ENCODE peak calls at places on chromosomes 16 and 17, in seven cellular contexts. U is GM23248, Y is pancreas, T is tibial artery, K is left ventricle myocardium inferior, R is AG04450, W is HL-60. H is an unnamed sample.

GRCh38 chr17:71432378-71433315 is 688.2 kb upstream of the SOX9 start:
- DNase-seq in R (no peak), U (peak), K (no peak), T (no peak), Y (no peak), W (no peak), H (no peak)

GRCh38 chr17:78736526-78737079 is 45.5 kb downstream of the CYTH1 start:
- DNase-seq in K (peak), Y (peak), R (no peak), U (no peak), W (peak), T (peak), H (peak)

GRCh38 chr16:19664166-19664565 is 53.9 kb downstream of the KNOP1 start:
- DNase-seq in K (no peak), R (no peak), T (no peak), Y (no peak), U (no peak), W (no peak), H (no peak)

GRCh38 chr16:67544844-67545664 is 16.4 kb downstream of the RIPOR1 start:
- DNase-seq in R (no peak), W (no peak), K (no peak), U (no peak), T (no peak), Y (no peak), H (no peak)

GRCh38 chr17:71727292-71727691 is 393.5 kb upstream of the SOX9 start:
- DNase-seq in T (no peak), Y (no peak), W (no peak), R (no peak), K (no peak), U (no peak), H (no peak)

GRCh38 chr17:19401321-19402010 is 9.6 kb upstream of the RNF112 start:
- DNase-seq in R (no peak), K (no peak), T (no peak), Y (no peak), W (no peak), U (no peak), H (peak)

GRCh38 chr17:66506641-66507040 is 204.2 kb downstream of the PRKCA start:
- DNase-seq in R (no peak), T (no peak), K (no peak), W (no peak), Y (no peak), U (no peak), H (no peak)

GRCh38 chr17:6793748-6794493 is 17.9 kb downstream of the FBXO39 start:
- DNase-seq in Y (no peak), R (no peak), U (no peak), W (no peak), T (no peak), K (no peak), H (no peak)

GRCh38 chr16:22813223-22813945 is 578 bp upstream of the HS3ST2 start:
- DNase-seq in U (peak), R (no peak), K (peak), Y (peak), W (peak), T (peak), H (peak)

GRCh38 chr17:21042434-21043295 is at the start of gene USP22:
- DNase-seq in U (peak), R (no peak), Y (no peak), W (no peak), K (no peak), T (no peak), H (no peak)

GRCh38 chr16:67194257-67194656 is 2.3 kb downstream of the E2F4 start:
- DNase-seq in W (no peak), T (no peak), Y (no peak), K (no peak), R (no peak), U (no peak), H (no peak)

GRCh38 chr17:59154721-59155438 is at the start of gene SKA2:
- DNase-seq in Y (peak), K (peak), U (peak), T (peak), W (peak), R (no peak), H (peak)

GRCh38 chr17:55731586-55732250 is 9.1 kb upstream of the TMEM100 start:
- DNase-seq in W (no peak), K (peak), Y (no peak), R (no peak), U (peak), T (peak), H (no peak)

GRCh38 chr17:29618272-29619065 is 4.2 kb downstream of the CORO6 start:
- DNase-seq in U (no peak), K (no peak), T (peak), Y (no peak), R (no peak), W (no peak), H (peak)

GRCh38 chr17:34303606-34304005 is 15.6 kb upstream of the CCL8 start:
- DNase-seq in W (no peak), R (no peak), T (no peak), U (no peak), Y (no peak), K (no peak), H (no peak)

DNA sequence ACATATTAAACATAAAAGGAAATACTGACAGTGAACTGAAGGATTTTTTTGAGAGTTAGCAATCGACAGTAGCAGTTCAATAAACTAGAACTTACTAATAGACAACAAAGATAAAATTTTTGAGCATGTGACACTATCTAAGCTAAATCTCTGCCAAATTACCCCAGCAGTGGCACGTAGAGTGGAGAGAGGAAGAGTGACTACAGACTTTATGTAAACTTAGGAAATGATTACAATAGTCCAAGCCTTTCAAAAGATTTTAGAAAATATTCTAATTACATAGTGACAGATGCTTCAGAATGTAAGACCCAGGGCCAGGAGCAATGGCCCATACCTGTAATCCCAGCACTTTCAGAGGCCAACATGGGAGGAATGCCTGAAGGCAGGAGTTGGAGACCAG is 52.4 kb downstream of the CFDP1 start:
- DNase-seq in K (no peak), W (no peak), T (no peak), R (no peak), Y (no peak), U (peak), H (no peak)
- H3K4me3 ChIP-seq in K (no peak), W (no peak), T (no peak), R (no peak), Y (no peak), U (no peak), H (no peak)

GRCh38 chr17:50060951-50061712 is 5.2 kb downstream of the ITGA3 start:
- DNase-seq in R (no peak), U (peak), T (peak), K (peak), Y (no peak), W (no peak), H (no peak)

GRCh38 chr17:50057521-50057991 is 1.6 kb downstream of the ITGA3 start:
- DNase-seq in W (no peak), U (no peak), Y (no peak), T (no peak), R (no peak), K (no peak), H (no peak)

GRCh38 chr17:50058296-50058945 is 2.5 kb downstream of the ITGA3 start:
- DNase-seq in T (no peak), R (no peak), Y (no peak), W (no peak), U (no peak), K (no peak), H (no peak)

GRCh38 chr17:50059256-50059655 is 3.3 kb downstream of the ITGA3 start:
- DNase-seq in U (no peak), R (no peak), K (no peak), Y (peak), W (no peak), T (no peak), H (no peak)

GRCh38 chr17:50059759-50060273 is 3.9 kb downstream of the ITGA3 start:
- DNase-seq in U (peak), W (no peak), K (no peak), Y (no peak), R (no peak), T (peak), H (no peak)
- H3K4me3 ChIP-seq in U (peak), W (no peak), K (peak), Y (no peak), R (peak), T (peak), H (peak)

DNA sequence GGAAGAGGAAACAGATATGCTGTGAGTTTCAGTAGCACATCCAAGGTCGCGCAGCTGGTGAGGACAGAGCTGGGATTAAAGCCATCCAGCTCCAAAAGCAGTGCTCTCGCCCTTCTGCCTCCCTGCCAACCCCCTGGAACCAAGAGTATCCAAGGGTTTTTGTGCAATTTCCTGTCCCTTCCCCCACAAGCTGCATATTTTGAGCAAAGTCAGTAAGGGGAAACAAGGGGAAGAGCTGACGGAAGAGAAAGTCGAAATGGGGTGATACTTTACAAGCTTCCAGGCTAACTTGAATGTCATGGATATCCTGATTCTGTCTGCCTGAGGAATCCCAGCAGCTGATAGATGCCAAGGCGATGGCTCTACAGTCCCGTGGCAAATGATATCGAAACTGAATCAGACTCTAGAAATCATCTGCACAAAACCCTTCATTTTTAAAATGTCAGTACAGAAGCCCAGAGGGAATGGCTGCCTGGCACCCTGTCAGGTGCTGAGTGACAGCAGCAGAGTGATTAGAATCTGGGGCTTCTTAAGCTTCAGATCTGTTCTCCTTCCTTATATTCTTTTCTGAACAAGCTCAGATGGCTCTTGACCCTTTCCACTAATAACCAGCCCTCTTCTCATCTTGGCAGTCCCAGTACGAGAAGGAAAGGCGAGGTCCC is 42.9 kb upstream of the TEKT3 start:
- DNase-seq in Y (no peak), K (peak), W (no peak), R (no peak), T (peak), U (peak), H (no peak)
- H3K4me3 ChIP-seq in Y (no peak), K (peak), W (no peak), R (peak), T (peak), U (peak), H (no peak)

DNA sequence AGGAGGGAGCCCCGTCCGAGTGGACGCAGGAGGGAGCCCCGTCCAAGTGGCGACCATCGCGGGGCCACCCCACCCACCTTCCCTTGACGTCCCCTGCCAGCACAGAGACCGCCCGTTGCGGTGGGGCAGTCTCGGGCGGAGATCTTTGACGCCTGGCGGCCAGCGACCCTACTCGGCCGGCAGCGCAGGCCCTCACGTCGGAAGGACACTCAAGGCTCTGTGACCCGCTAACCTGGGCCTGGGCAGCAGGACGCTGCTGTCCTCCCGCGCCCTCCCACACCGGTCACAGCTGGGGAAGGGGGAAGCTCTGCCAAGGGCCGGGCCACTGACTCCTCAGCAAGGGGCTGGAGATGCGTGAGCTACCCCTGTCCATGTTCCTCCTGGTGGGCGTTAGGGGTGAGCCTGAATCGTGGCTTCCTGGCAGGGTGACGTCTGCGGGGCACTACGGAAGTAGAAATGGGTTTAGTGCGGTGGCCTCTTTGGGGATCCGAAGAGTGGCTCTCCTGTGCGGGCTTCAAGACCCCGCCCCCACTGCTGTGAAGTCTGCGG is 6.0 kb downstream of the CBX8 start:
- DNase-seq in K (no peak), R (no peak), Y (no peak), U (no peak), W (no peak), T (no peak), H (no peak)
- H3K4me3 ChIP-seq in K (no peak), R (no peak), Y (no peak), U (no peak), W (no peak), T (no peak), H (no peak)

GRCh38 chr17:1186923-1187771 is 7.4 kb upstream of the ABR start:
- DNase-seq in T (peak), Y (peak), U (peak), R (peak), W (no peak), K (peak), H (peak)
- H3K4me3 ChIP-seq in T (peak), Y (no peak), U (peak), R (peak), W (no peak), K (peak), H (peak)

GRCh38 chr17:43927101-43927935 is 15.0 kb downstream of the PPY start:
- DNase-seq in W (no peak), T (no peak), R (no peak), K (peak), U (peak), Y (no peak), H (no peak)
- H3K4me3 ChIP-seq in W (no peak), T (peak), R (no peak), K (peak), U (peak), Y (peak), H (no peak)

GRCh38 chr17:81451823-81452222 is 56.6 kb downstream of the BAHCC1 start:
- DNase-seq in Y (no peak), W (no peak), T (no peak), R (no peak), U (no peak), K (no peak), H (no peak)
- H3K4me3 ChIP-seq in Y (no peak), W (no peak), T (no peak), R (no peak), U (no peak), K (no peak), H (no peak)